ENCODE peak calls at places on chromosome 2, in six cellular contexts. K, R, Q, Y, D and V are unnamed samples.

GRCh38 chr2:67733517-67733916 is 329.3 kb downstream of the C1D start:
- DNase-seq in Q (no peak), R (peak), Y (no peak), D (peak), K (peak), V (peak)

GRCh38 chr2:241676665-241677064 is 9.9 kb downstream of the DTYMK start:
- DNase-seq in Q (no peak), R (no peak), K (no peak), Y (no peak), D (no peak), V (no peak)

GRCh38 chr2:240250985-240251847 is 110.8 kb upstream of the OTOS start:
- DNase-seq in K (peak), Y (peak), R (peak), D (peak), Q (peak), V (peak)

GRCh38 chr2:105592288-105592687 is 152.4 kb upstream of the NCK2 start:
- DNase-seq in Q (no peak), D (peak), K (no peak), Y (no peak), R (no peak), V (no peak)

GRCh38 chr2:225937625-225938024 is 538.1 kb downstream of the NYAP2 start:
- DNase-seq in R (no peak), Q (peak), Y (no peak), K (no peak), D (no peak), V (peak)

GRCh38 chr2:19369341-19369955 is 11.0 kb upstream of the OSR1 start:
- DNase-seq in Q (no peak), R (no peak), D (peak), Y (no peak), K (peak), V (no peak)

GRCh38 chr2:171963198-171963597 is 36.6 kb upstream of the METAP1D start:
- DNase-seq in R (no peak), D (no peak), K (no peak), Y (no peak), Q (no peak), V (no peak)

GRCh38 chr2:232372231-232373208 is 6.0 kb upstream of the ALPP start:
- DNase-seq in Q (no peak), D (no peak), K (no peak), Y (no peak), R (no peak), V (no peak)

GRCh38 chr2:64859208-64860161 is 129.7 kb upstream of the SLC1A4 start:
- DNase-seq in D (peak), R (peak), Q (peak), Y (peak), K (peak), V (peak)